ENCODE peak calls at places on chromosomes 12 and 14, in eight cellular contexts. V, X, J, L, R, B, A and Z are unnamed samples.

GRCh38 chr14:103199141-103199540 is 75.9 kb downstream of the TNFAIP2 start:
- DNase-seq in V (no peak), X (no peak), L (no peak), J (no peak), B (peak), R (no peak), A (no peak), Z (no peak)

GRCh38 chr12:75177997-75178396 is 31.6 kb downstream of the KCNC2 start:
- DNase-seq in A (peak), X (no peak), L (no peak), V (no peak), B (peak), J (no peak), R (peak), Z (peak)

GRCh38 chr12:82866227-82866803 is 179.6 kb downstream of the TMTC2 start:
- DNase-seq in X (no peak), R (no peak), V (no peak), L (no peak), A (peak), J (no peak), B (no peak), Z (no peak)

GRCh38 chr14:53620325-53620716 is 336.3 kb downstream of the BMP4 start:
- DNase-seq in B (no peak), R (no peak), X (no peak), A (no peak), V (no peak), L (no peak), J (no peak), Z (no peak)

GRCh38 chr14:64246688-64247087 is 47.5 kb downstream of the ESR2 start:
- DNase-seq in L (no peak), A (no peak), X (no peak), J (no peak), R (no peak), V (no peak), B (no peak), Z (no peak)

GRCh38 chr14:20768593-20768892 is 339 bp downstream of the EDDM3B start:
- DNase-seq in V (no peak), R (no peak), A (no peak), J (no peak), X (no peak), L (no peak), B (no peak), Z (no peak)

GRCh38 chr14:51967521-51967920 is 21.8 kb upstream of the RTRAF start:
- DNase-seq in J (no peak), V (no peak), B (no peak), A (no peak), R (no peak), L (no peak), X (no peak), Z (no peak)

GRCh38 chr14:54761835-54762234 is 140.8 kb downstream of the GCH1 start:
- DNase-seq in J (no peak), L (no peak), R (no peak), B (no peak), X (no peak), A (no peak), V (no peak), Z (no peak)

GRCh38 chr12:89821901-89822300 is 113.3 kb upstream of the ATP2B1 start:
- DNase-seq in R (no peak), B (no peak), V (no peak), J (no peak), A (no peak), L (no peak), X (peak), Z (no peak)

GRCh38 chr12:50620050-50620974 is 115.5 kb downstream of the DIP2B start:
- DNase-seq in R (peak), V (no peak), J (no peak), A (peak), L (no peak), B (no peak), X (no peak), Z (no peak)